ENCODE peak calls at places on chromosome 10, in four cellular contexts. W, A, U and T are unnamed samples.

GRCh38 chr10:35347899-35348608 is 11.7 kb downstream of the CCNY start:
- DNase-seq in A (no peak), W (no peak), U (no peak), T (no peak)

GRCh38 chr10:86345296-86346168 is 21.1 kb downstream of the GRID1 start:
- DNase-seq in U (no peak), W (no peak), A (peak; percentile 40), T (no peak)

GRCh38 chr10:131686781-131687419 is 213.9 kb upstream of the PPP2R2D start:
- DNase-seq in W (no peak), A (no peak), U (no peak), T (no peak)

GRCh38 chr10:87761153-87761552 is 56.9 kb downstream of the ATAD1 start:
- DNase-seq in A (no peak), W (no peak), U (no peak), T (no peak)

GRCh38 chr10:87753995-87754866 is 63.8 kb downstream of the ATAD1 start:
- DNase-seq in W (no peak), U (no peak), A (no peak), T (no peak)

GRCh38 chr10:6218692-6219493 is 16.2 kb downstream of the PFKFB3 start:
- DNase-seq in W (no peak), A (no peak), U (no peak), T (no peak)

GRCh38 chr10:133516072-133516471 is 11.1 kb upstream of the CYP2E1 start:
- DNase-seq in A (no peak), W (no peak), U (no peak), T (no peak)

GRCh38 chr10:112370424-112370819 is 3.5 kb upstream of the ACSL5 start:
- DNase-seq in U (no peak), W (peak; percentile 66), A (no peak), T (peak; percentile 16)

GRCh38 chr10:96764345-96764744 is 44.0 kb upstream of the PIK3AP1 start:
- DNase-seq in W (no peak), U (no peak), A (no peak), T (no peak)

GRCh38 chr10:133335238-133336122 is 1.2 kb downstream of the CALY start:
- DNase-seq in A (no peak), U (no peak), W (no peak), T (peak; percentile 44)

GRCh38 chr10:17175551-17175950 is 25.9 kb downstream of the TRDMT1 start:
- DNase-seq in A (no peak), U (no peak), W (no peak), T (no peak)

GRCh38 chr10:55629792-55630490 is 731.1 kb downstream of the ZWINT start:
- DNase-seq in U (no peak), W (no peak), A (no peak), T (peak; percentile 20)

GRCh38 chr10:55631071-55631654 is 729.9 kb downstream of the ZWINT start:
- DNase-seq in A (peak; percentile 38), U (no peak), W (no peak), T (peak; percentile 41)

GRCh38 chr10:55630491-55631056 is 730.5 kb downstream of the ZWINT start:
- DNase-seq in A (no peak), U (no peak), W (no peak), T (no peak)

GRCh38 chr10:55627526-55628170 is 733.4 kb downstream of the ZWINT start:
- DNase-seq in U (no peak), W (no peak), A (no peak), T (no peak)

DNA sequence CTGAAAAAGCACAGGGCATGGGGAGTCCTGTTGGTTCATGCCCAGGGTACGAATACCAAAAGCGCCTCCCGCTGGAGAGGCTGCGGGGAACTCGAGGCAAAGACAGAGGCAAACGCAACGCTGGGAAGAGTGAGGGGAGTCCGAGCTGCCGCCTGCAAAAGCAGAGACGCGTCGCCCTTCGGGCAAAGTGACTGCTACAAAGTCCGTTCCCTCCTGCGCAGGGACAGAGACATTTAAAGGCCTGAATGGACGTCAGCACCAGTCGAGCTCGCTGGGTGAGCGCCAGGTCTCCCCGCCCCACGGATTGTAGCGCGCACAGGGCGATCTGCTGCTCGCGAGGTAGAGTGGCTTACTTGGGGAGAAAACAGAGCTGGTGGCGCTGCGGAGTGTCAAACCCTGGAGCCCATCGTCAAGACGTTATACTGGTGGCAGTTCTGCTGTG is 732.8 kb downstream of the ZWINT start:
- DNase-seq in U (no peak), A (peak; percentile 37), W (no peak), T (peak; percentile 16)
- TF ChIP-seq CTCF in U (no peak), A (no peak), W (no peak), T (no peak)

GRCh38 chr10:84820121-84820520 is 491.7 kb downstream of the CCSER2 start:
- DNase-seq in U (no peak), A (no peak), W (no peak), T (no peak)
- TF ChIP-seq CTCF in U (no peak), A (no peak), W (no peak), T (no peak)

DNA sequence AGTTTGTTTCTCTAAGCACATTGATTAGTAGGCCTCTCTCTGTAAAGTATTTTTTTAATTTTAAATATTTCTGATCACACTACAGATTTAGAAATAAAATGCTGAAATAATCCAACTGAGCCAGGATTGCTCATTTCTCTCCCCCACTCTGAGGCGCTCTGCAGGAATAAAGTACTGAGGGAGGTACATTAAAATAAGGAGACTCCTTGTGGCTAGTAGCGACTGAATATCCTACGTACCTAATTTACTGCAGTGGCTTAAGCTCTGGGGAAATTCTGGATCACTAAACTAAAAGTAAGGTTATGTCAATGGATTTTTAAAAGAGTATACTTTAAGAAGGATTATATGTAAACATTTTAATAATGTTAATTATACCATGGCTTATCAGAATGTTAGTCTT is 75.2 kb downstream of the RTKN2 start:
- DNase-seq in A (no peak), U (no peak), W (no peak), T (no peak)
- TF ChIP-seq CTCF in A (no peak), U (no peak), W (no peak), T (no peak)

GRCh38 chr10:77974396-77975074 is 48.0 kb upstream of the DLG5 start:
- DNase-seq in A (no peak), W (no peak), U (peak; percentile 11), T (peak; percentile 34)
- TF ChIP-seq CTCF in A (no peak), W (no peak), U (peak; percentile 51), T (peak; percentile 15)

GRCh38 chr10:77586719-77587423 is 50.7 kb downstream of the KCNMA1 start:
- DNase-seq in A (no peak), U (peak; percentile 95), W (no peak), T (peak; percentile 48)
- TF ChIP-seq CTCF in A (no peak), U (peak; percentile 31), W (no peak), T (no peak)

GRCh38 chr10:129274928-129275474 is 192.0 kb upstream of the MGMT start:
- DNase-seq in U (no peak), W (no peak), A (no peak), T (no peak)
- TF ChIP-seq CTCF in U (no peak), W (no peak), A (no peak), T (no peak)

GRCh38 chr10:77959887-77960286 is 33.3 kb upstream of the DLG5 start:
- DNase-seq in A (no peak), W (no peak), U (no peak), T (no peak)
- TF ChIP-seq CTCF in A (no peak), W (no peak), U (no peak), T (no peak)

DNA sequence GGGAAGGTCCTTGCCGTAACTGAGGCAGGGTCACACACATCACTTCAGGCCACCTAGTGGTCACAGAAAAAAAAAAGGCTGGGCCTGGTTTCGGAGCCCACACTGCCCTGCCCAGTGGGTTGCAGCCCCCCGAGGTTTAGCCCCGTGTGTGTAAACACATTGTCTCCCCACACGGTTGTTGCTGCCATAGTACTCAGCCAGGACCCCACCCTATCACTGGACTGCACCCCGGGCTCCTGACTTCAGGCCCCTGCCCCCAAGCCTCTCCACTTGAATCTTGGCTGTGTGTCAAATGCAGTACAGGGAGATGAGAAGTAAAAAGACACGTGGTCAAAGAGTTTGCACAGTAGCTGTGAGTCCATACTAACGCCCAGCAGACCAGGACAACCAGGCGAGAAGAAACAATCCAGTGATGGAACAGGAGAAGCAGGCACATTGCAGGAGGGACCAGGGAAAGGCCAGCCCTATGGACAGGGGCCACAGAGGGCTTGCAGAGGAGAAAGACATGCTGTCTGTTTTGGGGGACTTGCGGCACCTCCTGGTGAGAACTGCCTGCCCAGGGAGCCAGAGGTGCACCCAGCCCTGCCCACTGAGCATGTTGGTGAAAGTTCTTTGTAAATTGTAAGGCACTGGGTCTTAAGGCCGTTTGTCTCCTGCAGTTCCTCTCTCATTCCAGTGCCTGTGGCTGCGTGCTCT is 91.3 kb upstream of the MACROH2A2 start:
- DNase-seq in W (no peak), U (no peak), A (no peak), T (peak; percentile 16)
- TF ChIP-seq CTCF in W (no peak), U (peak; percentile 41), A (no peak), T (peak; percentile 21)